ENCODE peak calls at places on chromosomes 3 and 15, in six cellular contexts. One of them, this sample, is unnamed.

GRCh38 chr3:47250309-47251060 is 32.1 kb downstream of the KIF9 start:
- DNase-seq in HepG2: peak; percentile 60
- DNase-seq in K562: peak; percentile 82
- DNase-seq in HCT116: peak; percentile 41
- DNase-seq in H1: no peak
- DNase-seq in GM12878: no peak
- DNase-seq in this sample: peak; percentile 44

GRCh38 chr15:99749386-99749785 is 16.1 kb upstream of the LYSMD4 start:
- DNase-seq in HCT116: no peak
- DNase-seq in K562: no peak
- DNase-seq in H1: no peak
- DNase-seq in GM12878: no peak
- DNase-seq in HepG2: peak; percentile 50
- DNase-seq in this sample: no peak

GRCh38 chr3:138569090-138569489 is 25.0 kb downstream of the CEP70 start:
- DNase-seq in HepG2: no peak
- DNase-seq in HCT116: no peak
- DNase-seq in H1: no peak
- DNase-seq in GM12878: no peak
- DNase-seq in K562: no peak
- DNase-seq in this sample: no peak

GRCh38 chr3:151197981-151198767 is 4.8 kb downstream of the GPR171 start:
- DNase-seq in GM12878: no peak
- DNase-seq in HCT116: no peak
- DNase-seq in HepG2: peak; percentile 99
- DNase-seq in H1: no peak
- DNase-seq in K562: no peak
- DNase-seq in this sample: no peak

GRCh38 chr3:182710557-182711157 is 82.6 kb upstream of the ATP11B start:
- DNase-seq in HepG2: peak; percentile 16
- DNase-seq in H1: no peak
- DNase-seq in GM12878: no peak
- DNase-seq in K562: peak; percentile 54
- DNase-seq in HCT116: peak; percentile 12
- DNase-seq in this sample: no peak

GRCh38 chr3:16741103-16741758 is 136.0 kb upstream of the DAZL start:
- DNase-seq in HCT116: no peak
- DNase-seq in GM12878: no peak
- DNase-seq in K562: no peak
- DNase-seq in HepG2: no peak
- DNase-seq in H1: no peak
- DNase-seq in this sample: no peak

GRCh38 chr15:52068004-52068403 is 44.6 kb downstream of the BCL2L10 start:
- DNase-seq in HepG2: no peak
- DNase-seq in GM12878: no peak
- DNase-seq in HCT116: no peak
- DNase-seq in K562: no peak
- DNase-seq in H1: no peak
- DNase-seq in this sample: no peak

GRCh38 chr15:63038926-63039673 is 3.4 kb upstream of the TPM1 start:
- DNase-seq in HCT116: no peak
- DNase-seq in GM12878: no peak
- DNase-seq in K562: no peak
- DNase-seq in H1: no peak
- DNase-seq in HepG2: no peak
- DNase-seq in this sample: no peak

GRCh38 chr3:541328-541727 is 344.8 kb downstream of the CHL1 start:
- DNase-seq in H1: no peak
- DNase-seq in GM12878: no peak
- DNase-seq in HCT116: no peak
- DNase-seq in K562: no peak
- DNase-seq in HepG2: no peak
- DNase-seq in this sample: no peak

GRCh38 chr15:69736161-69736560 is 283.5 kb downstream of the RPLP1 start:
- DNase-seq in HCT116: no peak
- DNase-seq in H1: no peak
- DNase-seq in GM12878: no peak
- DNase-seq in K562: no peak
- DNase-seq in HepG2: no peak
- DNase-seq in this sample: no peak

GRCh38 chr3:173983353-173983752 is 585.8 kb downstream of the NLGN1 start:
- DNase-seq in HepG2: no peak
- DNase-seq in K562: no peak
- DNase-seq in H1: no peak
- DNase-seq in HCT116: no peak
- DNase-seq in GM12878: no peak
- DNase-seq in this sample: no peak

GRCh38 chr3:172461530-172462138 is 13.4 kb upstream of the GHSR start:
- DNase-seq in H1: no peak
- DNase-seq in GM12878: no peak
- DNase-seq in HCT116: no peak
- DNase-seq in HepG2: peak; percentile 34
- DNase-seq in K562: peak; percentile 50
- DNase-seq in this sample: no peak
- TF ChIP-seq ATF3 in H1: no peak
- TF ChIP-seq ATF3 in GM12878: no peak
- TF ChIP-seq ATF3 in HCT116: no peak
- TF ChIP-seq ATF3 in HepG2: no peak
- TF ChIP-seq ATF3 in K562: no peak
- TF ChIP-seq ATF3 in this sample: no peak

GRCh38 chr15:80259942-80260510 is 8.0 kb upstream of the CTXND1 start:
- DNase-seq in HepG2: no peak
- DNase-seq in K562: no peak
- DNase-seq in HCT116: no peak
- DNase-seq in H1: no peak
- DNase-seq in GM12878: no peak
- DNase-seq in this sample: no peak
- TF ChIP-seq ATF3 in HepG2: no peak
- TF ChIP-seq ATF3 in K562: no peak
- TF ChIP-seq ATF3 in HCT116: no peak
- TF ChIP-seq ATF3 in H1: no peak
- TF ChIP-seq ATF3 in GM12878: no peak
- TF ChIP-seq ATF3 in this sample: no peak

GRCh38 chr3:122975163-122975923 is 52.2 kb downstream of the SEMA5B start:
- DNase-seq in GM12878: no peak
- DNase-seq in H1: no peak
- DNase-seq in HepG2: no peak
- DNase-seq in HCT116: no peak
- DNase-seq in K562: no peak
- DNase-seq in this sample: peak; percentile 30
- TF ChIP-seq ATF3 in GM12878: no peak
- TF ChIP-seq ATF3 in H1: no peak
- TF ChIP-seq ATF3 in HepG2: no peak
- TF ChIP-seq ATF3 in HCT116: no peak
- TF ChIP-seq ATF3 in K562: no peak
- TF ChIP-seq ATF3 in this sample: no peak

GRCh38 chr3:127847236-127847720 is 25.0 kb upstream of the MGLL start:
- DNase-seq in HepG2: no peak
- DNase-seq in H1: no peak
- DNase-seq in GM12878: no peak
- DNase-seq in HCT116: no peak
- DNase-seq in K562: no peak
- DNase-seq in this sample: no peak

GRCh38 chr3:127840671-127841070 is 18.4 kb upstream of the MGLL start:
- DNase-seq in HepG2: no peak
- DNase-seq in H1: no peak
- DNase-seq in HCT116: no peak
- DNase-seq in K562: no peak
- DNase-seq in GM12878: no peak
- DNase-seq in this sample: no peak

GRCh38 chr3:127846576-127846975 is 24.3 kb upstream of the MGLL start:
- DNase-seq in GM12878: no peak
- DNase-seq in HepG2: no peak
- DNase-seq in HCT116: no peak
- DNase-seq in K562: no peak
- DNase-seq in H1: no peak
- DNase-seq in this sample: no peak

GRCh38 chr3:127848131-127849129 is 26.1 kb upstream of the MGLL start:
- DNase-seq in H1: no peak
- DNase-seq in K562: no peak
- DNase-seq in HCT116: no peak
- DNase-seq in GM12878: no peak
- DNase-seq in HepG2: no peak
- DNase-seq in this sample: no peak

DNA sequence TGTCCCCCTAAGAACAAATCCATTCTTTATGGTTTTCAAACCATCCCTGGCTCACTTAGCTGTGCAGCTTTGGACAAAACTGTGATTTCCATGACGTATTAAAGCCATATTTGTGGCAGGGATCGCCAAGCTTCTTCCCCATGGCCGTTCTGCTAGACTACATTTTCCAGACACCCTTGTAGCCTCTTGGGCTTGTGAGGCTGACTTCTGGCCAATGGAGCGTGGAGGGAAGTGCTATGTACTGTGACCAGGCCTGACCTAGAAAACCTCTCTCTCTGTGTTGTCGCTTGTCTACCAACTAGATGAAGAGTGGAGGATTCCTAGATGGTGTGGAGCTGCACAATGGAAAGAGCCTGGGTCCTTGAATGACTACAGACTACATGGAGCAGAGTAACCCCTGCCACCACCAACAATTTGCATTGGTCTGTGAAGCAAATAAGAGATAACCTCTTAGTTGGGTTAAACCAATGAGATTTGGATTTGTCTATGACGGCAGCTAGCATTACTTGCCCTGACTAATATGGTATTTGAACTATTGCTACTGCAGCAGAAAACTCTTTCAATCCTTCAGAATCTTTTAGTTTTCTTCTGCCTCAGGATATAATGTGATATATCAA is 22.1 kb upstream of the MGLL start:
- DNase-seq in HepG2: no peak
- DNase-seq in K562: no peak
- DNase-seq in HCT116: no peak
- DNase-seq in H1: no peak
- DNase-seq in GM12878: peak; percentile 51
- DNase-seq in this sample: no peak
- TF ChIP-seq ATF3 in HepG2: no peak
- TF ChIP-seq ATF3 in K562: no peak
- TF ChIP-seq ATF3 in HCT116: no peak
- TF ChIP-seq ATF3 in H1: no peak
- TF ChIP-seq ATF3 in GM12878: no peak
- TF ChIP-seq ATF3 in this sample: no peak

GRCh38 chr15:66885281-66885915 is 180.0 kb upstream of the SMAD3 start:
- DNase-seq in GM12878: no peak
- DNase-seq in HepG2: no peak
- DNase-seq in K562: no peak
- DNase-seq in H1: no peak
- DNase-seq in HCT116: no peak
- DNase-seq in this sample: no peak

GRCh38 chr15:66882251-66883020 is 180.4 kb downstream of the SMAD6 start:
- DNase-seq in H1: no peak
- DNase-seq in HCT116: no peak
- DNase-seq in HepG2: no peak
- DNase-seq in GM12878: no peak
- DNase-seq in K562: no peak
- DNase-seq in this sample: no peak

GRCh38 chr15:66881173-66881905 is 179.3 kb downstream of the SMAD6 start:
- DNase-seq in K562: no peak
- DNase-seq in HCT116: no peak
- DNase-seq in GM12878: no peak
- DNase-seq in HepG2: no peak
- DNase-seq in H1: no peak
- DNase-seq in this sample: no peak

GRCh38 chr15:66884661-66885237 is 180.7 kb upstream of the SMAD3 start:
- DNase-seq in H1: no peak
- DNase-seq in GM12878: no peak
- DNase-seq in HepG2: no peak
- DNase-seq in K562: no peak
- DNase-seq in HCT116: no peak
- DNase-seq in this sample: no peak

DNA sequence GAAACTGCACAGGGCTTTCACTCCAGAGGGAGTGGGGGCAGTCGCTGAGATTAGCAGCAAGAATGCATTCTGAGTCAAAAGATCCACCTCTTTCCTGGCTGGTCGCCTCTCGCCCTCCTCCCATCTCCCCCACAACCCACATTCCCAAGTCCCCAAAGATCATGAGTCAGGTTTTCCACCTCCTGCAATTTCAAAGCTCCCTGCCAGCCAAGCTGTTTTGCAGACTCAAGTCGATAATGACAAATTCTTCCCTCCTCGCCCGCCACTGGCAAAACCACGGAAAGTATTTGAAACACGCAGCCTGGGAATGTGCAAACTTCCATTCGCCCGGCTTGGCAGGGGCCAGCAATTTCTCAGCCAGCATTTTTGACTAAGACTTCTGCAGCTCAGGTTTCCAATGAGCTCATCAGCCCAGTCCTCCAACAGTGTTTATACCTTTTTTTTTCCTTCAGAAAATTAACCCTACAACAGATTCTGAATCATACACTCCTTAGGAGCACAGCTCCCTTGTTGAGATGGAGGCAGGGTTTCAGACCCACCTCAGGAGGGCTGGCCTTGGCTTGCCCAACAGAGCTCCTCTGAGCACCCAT is 181.4 kb downstream of the SMAD6 start:
- DNase-seq in H1: peak; percentile 89
- DNase-seq in GM12878: no peak
- DNase-seq in HCT116: peak; percentile 98
- DNase-seq in HepG2: peak; percentile 77
- DNase-seq in K562: no peak
- DNase-seq in this sample: peak; percentile 56
- TF ChIP-seq ATF3 in H1: peak; percentile 43
- TF ChIP-seq ATF3 in GM12878: no peak
- TF ChIP-seq ATF3 in HCT116: peak; percentile 85
- TF ChIP-seq ATF3 in HepG2: no peak
- TF ChIP-seq ATF3 in K562: peak; percentile 58
- TF ChIP-seq ATF3 in this sample: no peak

GRCh38 chr3:100159564-100160153 is 45.4 kb upstream of the FILIP1L start:
- DNase-seq in GM12878: no peak
- DNase-seq in HepG2: no peak
- DNase-seq in HCT116: no peak
- DNase-seq in K562: no peak
- DNase-seq in H1: no peak
- DNase-seq in this sample: no peak
- TF ChIP-seq ATF3 in GM12878: no peak
- TF ChIP-seq ATF3 in HepG2: no peak
- TF ChIP-seq ATF3 in HCT116: no peak
- TF ChIP-seq ATF3 in K562: no peak
- TF ChIP-seq ATF3 in H1: no peak
- TF ChIP-seq ATF3 in this sample: no peak

GRCh38 chr3:66489115-66489514 is 11.7 kb downstream of the LRIG1 start:
- DNase-seq in HCT116: no peak
- DNase-seq in K562: no peak
- DNase-seq in HepG2: no peak
- DNase-seq in GM12878: no peak
- DNase-seq in H1: no peak
- DNase-seq in this sample: no peak

GRCh38 chr3:66492672-66493071 is 8.2 kb downstream of the LRIG1 start:
- DNase-seq in GM12878: no peak
- DNase-seq in HepG2: no peak
- DNase-seq in HCT116: no peak
- DNase-seq in H1: no peak
- DNase-seq in K562: no peak
- DNase-seq in this sample: no peak

GRCh38 chr3:66490214-66490613 is 10.6 kb downstream of the LRIG1 start:
- DNase-seq in HCT116: no peak
- DNase-seq in H1: no peak
- DNase-seq in HepG2: no peak
- DNase-seq in K562: no peak
- DNase-seq in GM12878: no peak
- DNase-seq in this sample: no peak

GRCh38 chr3:66489577-66489976 is 11.2 kb downstream of the LRIG1 start:
- DNase-seq in GM12878: no peak
- DNase-seq in HepG2: no peak
- DNase-seq in HCT116: no peak
- DNase-seq in H1: no peak
- DNase-seq in K562: no peak
- DNase-seq in this sample: no peak

GRCh38 chr3:66490984-66491383 is 9.8 kb downstream of the LRIG1 start:
- DNase-seq in HCT116: no peak
- DNase-seq in HepG2: no peak
- DNase-seq in K562: no peak
- DNase-seq in H1: no peak
- DNase-seq in GM12878: no peak
- DNase-seq in this sample: no peak
- TF ChIP-seq ATF3 in HCT116: no peak
- TF ChIP-seq ATF3 in HepG2: no peak
- TF ChIP-seq ATF3 in K562: no peak
- TF ChIP-seq ATF3 in H1: no peak
- TF ChIP-seq ATF3 in GM12878: no peak
- TF ChIP-seq ATF3 in this sample: no peak

This sample was measured in WTC11.